ENCODE peak calls at places on chromosome 1, in six cellular contexts. E, O, Q, G, R and N are unnamed samples.

GRCh38 chr1:58443986-58444603 is 102.4 kb downstream of the OMA1 start:
- DNase-seq in E (no peak), O (no peak), Q (no peak), R (no peak), G (no peak), N (no peak)

GRCh38 chr1:40532062-40532389 is 589 bp downstream of the ZNF684 start:
- DNase-seq in Q (no peak), E (no peak), O (no peak), G (no peak), R (no peak), N (no peak)

GRCh38 chr1:241086686-241087085 is 270.3 kb downstream of the RGS7 start:
- DNase-seq in R (no peak), Q (no peak), O (no peak), G (no peak), E (no peak), N (no peak)

GRCh38 chr1:245444181-245444580 is 289.4 kb downstream of the KIF26B start:
- DNase-seq in R (no peak), G (no peak), O (no peak), E (no peak), Q (no peak), N (no peak)

GRCh38 chr1:67489643-67490042 is 59.4 kb upstream of the SERBP1 start:
- DNase-seq in R (peak), Q (no peak), E (no peak), O (no peak), G (no peak), N (no peak)

GRCh38 chr1:117527566-117528102 is 78.2 kb upstream of the TENT5C start:
- DNase-seq in E (peak), R (no peak), Q (no peak), O (no peak), G (no peak), N (no peak)

GRCh38 chr1:101474039-101474665 is 237.3 kb downstream of the S1PR1 start:
- DNase-seq in O (no peak), G (no peak), Q (no peak), R (peak), E (no peak), N (no peak)

GRCh38 chr1:53579221-53580008 is 120.2 kb downstream of the DMRTB1 start:
- DNase-seq in Q (no peak), E (no peak), G (no peak), R (no peak), O (no peak), N (no peak)

GRCh38 chr1:230077436-230078221 is 10.6 kb downstream of the GALNT2 start:
- DNase-seq in Q (no peak), G (no peak), O (no peak), R (no peak), E (peak), N (no peak)

GRCh38 chr1:87329051-87329755 is 523 bp downstream of the LMO4 start:
- DNase-seq in G (peak), Q (peak), R (peak), O (no peak), E (peak), N (peak)

DNA sequence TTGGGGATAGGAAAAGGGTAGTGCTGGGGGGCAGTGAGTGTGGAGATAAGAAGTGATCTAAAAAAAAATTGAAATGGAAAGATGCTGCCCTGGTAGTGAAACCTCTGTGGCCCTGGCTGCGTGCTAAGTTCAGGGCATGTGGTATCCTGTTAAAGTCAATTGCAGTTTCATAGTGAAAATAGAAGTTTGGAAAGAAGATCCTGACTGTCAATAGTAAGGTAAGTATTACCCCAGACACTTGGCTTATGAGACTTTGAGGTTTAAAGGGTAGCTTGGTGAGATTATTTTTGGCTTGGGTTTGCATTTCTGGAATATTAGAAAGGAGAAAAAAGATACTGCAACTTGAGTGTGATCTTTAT is 6.8 kb downstream of the ARID1A start:
- DNase-seq in R (no peak), Q (no peak), E (no peak), O (no peak), G (no peak), N (no peak)
- H3K27ac ChIP-seq in R (no peak), Q (no peak), E (no peak), O (no peak), G (no peak), N (no peak)

GRCh38 chr1:182845894-182846293 is 6.7 kb downstream of the DHX9 start:
- DNase-seq in E (no peak), Q (no peak), O (no peak), R (no peak), G (no peak), N (no peak)

GRCh38 chr1:182839209-182840065 is at the start of gene DHX9:
- DNase-seq in Q (peak), G (peak), R (peak), E (peak), O (peak), N (peak)

GRCh38 chr1:182845379-182845778 is 6.2 kb downstream of the DHX9 start:
- DNase-seq in G (no peak), Q (peak), E (no peak), R (no peak), O (no peak), N (no peak)

GRCh38 chr1:182842265-182842664 is 3.1 kb downstream of the DHX9 start:
- DNase-seq in O (no peak), E (no peak), G (no peak), Q (no peak), R (no peak), N (no peak)

DNA sequence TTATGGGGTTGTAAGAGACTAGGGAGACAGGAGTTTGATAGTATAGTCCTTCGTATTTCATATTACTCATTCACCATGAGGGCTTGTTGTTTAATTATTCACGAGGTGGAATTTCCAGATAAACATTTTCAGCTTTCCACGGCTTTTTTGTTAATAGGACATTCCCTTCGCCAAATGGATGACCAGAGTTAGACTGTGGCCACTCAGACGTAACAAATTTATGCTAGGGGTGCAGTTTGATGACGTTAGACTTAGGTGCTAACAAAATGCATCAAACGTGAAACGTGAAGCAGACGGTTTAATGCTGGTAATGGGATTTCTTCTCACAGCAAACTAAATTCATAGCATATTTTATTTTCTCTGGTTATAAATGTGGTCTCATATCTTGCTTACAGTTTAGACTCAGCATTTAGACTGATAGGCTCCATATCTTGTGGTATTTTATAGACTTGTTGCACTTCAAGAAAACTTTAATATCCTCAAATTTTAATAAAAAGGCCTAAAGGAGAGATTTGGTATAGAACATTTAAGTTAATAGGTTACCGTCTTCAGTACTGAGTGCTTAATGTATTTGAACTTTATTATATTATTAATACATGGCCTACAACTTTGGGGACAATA is 2.3 kb downstream of the DHX9 start:
- DNase-seq in G (no peak), Q (no peak), O (no peak), R (no peak), E (peak), N (no peak)
- H3K4me3 ChIP-seq in G (peak), Q (no peak), O (peak), R (no peak), E (peak), N (peak)

GRCh38 chr1:180921891-180922636 is 9.4 kb downstream of the KIAA1614 start:
- DNase-seq in E (no peak), R (no peak), O (no peak), Q (no peak), G (no peak), N (no peak)

GRCh38 chr1:180923024-180923841 is 10.5 kb downstream of the KIAA1614 start:
- DNase-seq in G (no peak), E (no peak), O (no peak), Q (no peak), R (peak), N (no peak)

GRCh38 chr1:180923887-180924286 is 11.2 kb downstream of the KIAA1614 start:
- DNase-seq in R (no peak), G (no peak), Q (no peak), O (no peak), E (no peak), N (no peak)

GRCh38 chr1:180921386-180921785 is 8.7 kb downstream of the KIAA1614 start:
- DNase-seq in G (no peak), O (no peak), Q (no peak), R (no peak), E (no peak), N (no peak)

DNA sequence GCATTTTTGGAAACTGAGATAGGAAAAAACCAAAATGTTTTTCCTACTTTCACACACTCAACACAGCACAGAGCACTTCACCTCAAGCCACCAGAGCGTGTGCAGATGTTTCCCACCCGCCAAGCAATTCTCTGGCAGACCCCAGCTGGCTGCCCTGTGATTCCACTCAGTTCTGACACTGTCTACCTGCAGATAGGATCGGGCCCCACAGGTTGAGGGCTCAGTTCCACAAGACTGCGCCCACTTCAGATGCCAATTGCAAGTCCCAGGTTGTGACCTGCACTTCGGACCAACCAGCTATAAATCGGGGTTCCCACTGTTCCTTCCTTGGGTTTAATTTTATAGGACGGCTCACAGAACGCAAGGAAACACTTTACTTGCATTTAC is 9.9 kb downstream of the KIAA1614 start:
- DNase-seq in E (no peak), O (no peak), G (no peak), R (no peak), Q (no peak), N (no peak)
- H3K27ac ChIP-seq in E (no peak), O (no peak), G (no peak), R (no peak), Q (no peak), N (no peak)

GRCh38 chr1:44542415-44543063 is 131.7 kb downstream of the TMEM53 start:
- DNase-seq in O (no peak), R (peak), E (no peak), Q (no peak), G (no peak), N (no peak)

GRCh38 chr1:44543064-44543815 is 131.0 kb downstream of the TMEM53 start:
- DNase-seq in G (no peak), R (no peak), E (no peak), O (no peak), Q (no peak), N (no peak)

GRCh38 chr1:44544960-44545359 is 129.3 kb downstream of the TMEM53 start:
- DNase-seq in R (no peak), O (no peak), Q (no peak), E (no peak), G (no peak), N (no peak)

GRCh38 chr1:44545961-44546360 is 128.3 kb downstream of the TMEM53 start:
- DNase-seq in G (no peak), Q (no peak), R (no peak), E (no peak), O (no peak), N (no peak)

GRCh38 chr1:44543816-44544185 is 130.5 kb downstream of the TMEM53 start:
- DNase-seq in E (no peak), O (no peak), R (no peak), Q (no peak), G (no peak), N (no peak)
- H3K4me3 ChIP-seq in E (no peak), O (no peak), R (no peak), Q (no peak), G (no peak), N (no peak)

GRCh38 chr1:89974701-89975470 is 20.0 kb upstream of the ZNF326 start:
- DNase-seq in O (no peak), G (no peak), E (no peak), R (no peak), Q (no peak), N (no peak)
- H3K27ac ChIP-seq in O (no peak), G (peak), E (no peak), R (no peak), Q (no peak), N (no peak)

GRCh38 chr1:207754011-207754410 is 2.2 kb downstream of the CD46 start:
- DNase-seq in O (no peak), E (no peak), Q (no peak), G (no peak), R (no peak), N (no peak)
- H3K4me3 ChIP-seq in O (no peak), E (no peak), Q (no peak), G (no peak), R (no peak), N (no peak)

GRCh38 chr1:15895233-15895632 is 47.7 kb downstream of the SPEN start:
- DNase-seq in G (no peak), E (no peak), O (no peak), Q (no peak), R (peak), N (no peak)

GRCh38 chr1:15899266-15899665 is 51.8 kb downstream of the SPEN start:
- DNase-seq in O (no peak), Q (no peak), R (no peak), E (no peak), G (no peak), N (no peak)

GRCh38 chr1:15902882-15903281 is 55.4 kb downstream of the SPEN start:
- DNase-seq in Q (no peak), G (no peak), R (no peak), E (peak), O (no peak), N (no peak)

GRCh38 chr1:15900662-15901279 is 53.3 kb downstream of the SPEN start:
- DNase-seq in R (no peak), Q (no peak), O (no peak), G (no peak), E (no peak), N (no peak)
- H3K27ac ChIP-seq in R (peak), Q (no peak), O (no peak), G (no peak), E (no peak), N (peak)

GRCh38 chr1:25895365-25895990 is 10.7 kb downstream of the STMN1 start:
- DNase-seq in G (peak), R (peak), E (peak), O (peak), Q (peak), N (peak)
- H3K4me3 ChIP-seq in G (no peak), R (no peak), E (no peak), O (no peak), Q (no peak), N (peak)

GRCh38 chr1:24400065-24400464 is 13.5 kb downstream of the STPG1 start:
- DNase-seq in E (no peak), G (no peak), O (no peak), R (no peak), Q (no peak), N (no peak)
- H3K27ac ChIP-seq in E (no peak), G (no peak), O (no peak), R (no peak), Q (no peak), N (no peak)

GRCh38 chr1:223419561-223419960 is 26.3 kb downstream of the CCDC185 start:
- DNase-seq in Q (no peak), O (no peak), E (no peak), G (no peak), R (no peak), N (no peak)
- H3K4me3 ChIP-seq in Q (no peak), O (no peak), E (no peak), G (no peak), R (no peak), N (no peak)